ENCODE peak calls at places on chromosomes 1 and 21, in five cellular contexts. One of them, this sample, is unnamed.

GRCh38 chr21:41901782-41902181 is 22.6 kb upstream of the PRDM15 start:
- DNase-seq in neuronal stem cell: no peak
- DNase-seq in mesenchymal stem cell: no peak
- DNase-seq in trophoblast cell: no peak
- DNase-seq in H9: no peak
- DNase-seq in this sample: no peak

GRCh38 chr1:57711326-57711725 is 287.5 kb upstream of the DAB1 start:
- DNase-seq in neuronal stem cell: no peak
- DNase-seq in mesenchymal stem cell: no peak
- DNase-seq in trophoblast cell: no peak
- DNase-seq in H9: no peak
- DNase-seq in this sample: no peak

GRCh38 chr1:190353538-190354101 is 124.0 kb downstream of the BRINP3 start:
- DNase-seq in neuronal stem cell: no peak
- DNase-seq in mesenchymal stem cell: no peak
- DNase-seq in trophoblast cell: no peak
- DNase-seq in H9: no peak
- DNase-seq in this sample: no peak

GRCh38 chr1:168913711-168914463 is 184.9 kb upstream of the DPT start:
- DNase-seq in neuronal stem cell: no peak
- DNase-seq in mesenchymal stem cell: no peak
- DNase-seq in trophoblast cell: no peak
- DNase-seq in H9: peak; percentile 20
- DNase-seq in this sample: no peak

GRCh38 chr1:240652554-240652953 is 40.6 kb upstream of the GREM2 start:
- DNase-seq in neuronal stem cell: no peak
- DNase-seq in mesenchymal stem cell: no peak
- DNase-seq in trophoblast cell: no peak
- DNase-seq in H9: no peak
- DNase-seq in this sample: no peak

GRCh38 chr21:43639470-43640178 is 19.7 kb downstream of the HSF2BP start:
- DNase-seq in neuronal stem cell: no peak
- DNase-seq in mesenchymal stem cell: peak; percentile 88
- DNase-seq in trophoblast cell: peak; percentile 88
- DNase-seq in H9: no peak
- DNase-seq in this sample: no peak

GRCh38 chr1:151851886-151852285 is 1.6 kb downstream of the THEM5 start:
- DNase-seq in neuronal stem cell: no peak
- DNase-seq in mesenchymal stem cell: no peak
- DNase-seq in trophoblast cell: no peak
- DNase-seq in H9: no peak
- DNase-seq in this sample: no peak

GRCh38 chr1:159492575-159493323 is 43.1 kb downstream of the OR10J5 start:
- DNase-seq in neuronal stem cell: no peak
- DNase-seq in mesenchymal stem cell: no peak
- DNase-seq in trophoblast cell: peak; percentile 74
- DNase-seq in H9: no peak
- DNase-seq in this sample: no peak

GRCh38 chr21:45365608-45366241 is 39.2 kb upstream of the COL18A1 start:
- DNase-seq in neuronal stem cell: no peak
- DNase-seq in mesenchymal stem cell: peak; percentile 40
- DNase-seq in trophoblast cell: no peak
- DNase-seq in H9: peak; percentile 66
- DNase-seq in this sample: no peak

GRCh38 chr1:98336472-98337118 is 324.9 kb upstream of the SNX7 start:
- DNase-seq in neuronal stem cell: no peak
- DNase-seq in mesenchymal stem cell: no peak
- DNase-seq in trophoblast cell: no peak
- DNase-seq in H9: no peak
- DNase-seq in this sample: no peak

GRCh38 chr1:34852677-34853217 is 6.8 kb downstream of the SMIM12 start:
- DNase-seq in neuronal stem cell: peak; percentile 90
- DNase-seq in mesenchymal stem cell: peak; percentile 95
- DNase-seq in trophoblast cell: peak; percentile 97
- DNase-seq in H9: peak; percentile 98
- DNase-seq in this sample: peak; percentile 96

GRCh38 chr21:31172328-31172727 is 134.1 kb upstream of the KRTAP19-8 start:
- DNase-seq in neuronal stem cell: no peak
- DNase-seq in mesenchymal stem cell: no peak
- DNase-seq in trophoblast cell: no peak
- DNase-seq in H9: no peak
- DNase-seq in this sample: no peak

GRCh38 chr21:45251635-45252447 is 35.9 kb downstream of the POFUT2 start:
- DNase-seq in neuronal stem cell: no peak
- DNase-seq in mesenchymal stem cell: no peak
- DNase-seq in trophoblast cell: no peak
- DNase-seq in H9: peak; percentile 20
- DNase-seq in this sample: no peak

GRCh38 chr1:84223751-84224432 is 77.6 kb upstream of the SAMD13 start:
- DNase-seq in neuronal stem cell: no peak
- DNase-seq in mesenchymal stem cell: no peak
- DNase-seq in trophoblast cell: no peak
- DNase-seq in H9: no peak
- DNase-seq in this sample: no peak

GRCh38 chr21:31743712-31744111 is 11.8 kb upstream of the SCAF4 start:
- DNase-seq in neuronal stem cell: no peak
- DNase-seq in mesenchymal stem cell: no peak
- DNase-seq in trophoblast cell: no peak
- DNase-seq in H9: no peak
- DNase-seq in this sample: no peak

GRCh38 chr1:248288385-248288784 is 10.6 kb upstream of the OR2T33 start:
- DNase-seq in neuronal stem cell: no peak
- DNase-seq in mesenchymal stem cell: no peak
- DNase-seq in trophoblast cell: no peak
- DNase-seq in H9: no peak
- DNase-seq in this sample: no peak

GRCh38 chr1:184859381-184860105 is 104.9 kb upstream of the EDEM3 start:
- DNase-seq in neuronal stem cell: no peak
- DNase-seq in mesenchymal stem cell: no peak
- DNase-seq in trophoblast cell: no peak
- DNase-seq in H9: no peak
- DNase-seq in this sample: no peak

GRCh38 chr1:173496757-173497323 is 19.7 kb downstream of the PRDX6 start:
- DNase-seq in neuronal stem cell: no peak
- DNase-seq in mesenchymal stem cell: no peak
- DNase-seq in trophoblast cell: peak; percentile 58
- DNase-seq in H9: no peak
- DNase-seq in this sample: no peak

GRCh38 chr1:154840557-154841176 is 29.4 kb downstream of the KCNN3 start:
- DNase-seq in neuronal stem cell: no peak
- DNase-seq in mesenchymal stem cell: peak; percentile 66
- DNase-seq in trophoblast cell: no peak
- DNase-seq in H9: no peak
- DNase-seq in this sample: no peak

GRCh38 chr1:53593758-53594380 is 134.7 kb downstream of the DMRTB1 start:
- DNase-seq in neuronal stem cell: peak; percentile 55
- DNase-seq in mesenchymal stem cell: peak; percentile 32
- DNase-seq in trophoblast cell: peak; percentile 33
- DNase-seq in H9: peak; percentile 94
- DNase-seq in this sample: peak; percentile 74

GRCh38 chr1:61124691-61125090 is 42.3 kb downstream of the NFIA start:
- DNase-seq in neuronal stem cell: no peak
- DNase-seq in mesenchymal stem cell: no peak
- DNase-seq in trophoblast cell: peak; percentile 63
- DNase-seq in H9: no peak
- DNase-seq in this sample: no peak

GRCh38 chr1:101309334-101310221 is 72.8 kb downstream of the S1PR1 start:
- DNase-seq in neuronal stem cell: peak; percentile 46
- DNase-seq in mesenchymal stem cell: peak; percentile 50
- DNase-seq in trophoblast cell: peak; percentile 69
- DNase-seq in H9: peak; percentile 61
- DNase-seq in this sample: peak; percentile 70

GRCh38 chr1:68347415-68347814 is 102.3 kb downstream of the RPE65 start:
- DNase-seq in neuronal stem cell: no peak
- DNase-seq in mesenchymal stem cell: no peak
- DNase-seq in trophoblast cell: no peak
- DNase-seq in H9: no peak
- DNase-seq in this sample: no peak

GRCh38 chr1:164721037-164721496 is 162.1 kb downstream of the PBX1 start:
- DNase-seq in neuronal stem cell: no peak
- DNase-seq in mesenchymal stem cell: peak; percentile 33
- DNase-seq in trophoblast cell: no peak
- DNase-seq in H9: no peak
- DNase-seq in this sample: no peak

GRCh38 chr1:107883562-107883961 is 81.4 kb downstream of the VAV3 start:
- DNase-seq in neuronal stem cell: no peak
- DNase-seq in mesenchymal stem cell: no peak
- DNase-seq in trophoblast cell: no peak
- DNase-seq in H9: no peak
- DNase-seq in this sample: no peak

GRCh38 chr1:77322061-77322900 is 40.5 kb downstream of the AK5 start:
- DNase-seq in neuronal stem cell: no peak
- DNase-seq in mesenchymal stem cell: peak; percentile 66
- DNase-seq in trophoblast cell: peak; percentile 74
- DNase-seq in H9: no peak
- DNase-seq in this sample: peak; percentile 9

GRCh38 chr1:225824522-225824921 is 14.6 kb downstream of the EPHX1 start:
- DNase-seq in neuronal stem cell: no peak
- DNase-seq in mesenchymal stem cell: no peak
- DNase-seq in trophoblast cell: no peak
- DNase-seq in H9: no peak
- DNase-seq in this sample: no peak

GRCh38 chr1:240794061-240794843 is 182.3 kb upstream of the GREM2 start:
- DNase-seq in neuronal stem cell: no peak
- DNase-seq in mesenchymal stem cell: no peak
- DNase-seq in trophoblast cell: no peak
- DNase-seq in H9: no peak
- DNase-seq in this sample: no peak

GRCh38 chr1:154502066-154502741 is at the start of the genes SHE and TDRD10:
- DNase-seq in neuronal stem cell: no peak
- DNase-seq in mesenchymal stem cell: no peak
- DNase-seq in trophoblast cell: no peak
- DNase-seq in H9: peak; percentile 48
- DNase-seq in this sample: no peak

GRCh38 chr1:160365325-160365724 is 1.5 kb upstream of the NHLH1 start:
- DNase-seq in neuronal stem cell: no peak
- DNase-seq in mesenchymal stem cell: no peak
- DNase-seq in trophoblast cell: no peak
- DNase-seq in H9: no peak
- DNase-seq in this sample: no peak

GRCh38 chr1:101338714-101339430 is 102.1 kb downstream of the S1PR1 start:
- DNase-seq in neuronal stem cell: no peak
- DNase-seq in mesenchymal stem cell: no peak
- DNase-seq in trophoblast cell: peak; percentile 67
- DNase-seq in H9: no peak
- DNase-seq in this sample: no peak

GRCh38 chr1:33374336-33375105 is 53.6 kb upstream of the A3GALT2 start:
- DNase-seq in neuronal stem cell: no peak
- DNase-seq in mesenchymal stem cell: peak; percentile 80
- DNase-seq in trophoblast cell: no peak
- DNase-seq in H9: no peak
- DNase-seq in this sample: no peak

GRCh38 chr1:243848165-243849088 is 1.6 kb downstream of the AKT3 start:
- DNase-seq in neuronal stem cell: no peak
- DNase-seq in mesenchymal stem cell: no peak
- DNase-seq in trophoblast cell: no peak
- DNase-seq in H9: no peak
- DNase-seq in this sample: no peak

GRCh38 chr1:162192763-162193162 is 123.3 kb downstream of the NOS1AP start:
- DNase-seq in neuronal stem cell: no peak
- DNase-seq in mesenchymal stem cell: no peak
- DNase-seq in trophoblast cell: no peak
- DNase-seq in H9: no peak
- DNase-seq in this sample: no peak
- H2BK12ac ChIP-seq in neuronal stem cell: no peak overlapping the region
- H2BK12ac ChIP-seq in mesenchymal stem cell: no peak overlapping the region
- H2BK12ac ChIP-seq in trophoblast cell: no peak overlapping the region
- H2BK12ac ChIP-seq in H9: no peak overlapping the region
- H2BK12ac ChIP-seq in this sample: no peak overlapping the region

DNA sequence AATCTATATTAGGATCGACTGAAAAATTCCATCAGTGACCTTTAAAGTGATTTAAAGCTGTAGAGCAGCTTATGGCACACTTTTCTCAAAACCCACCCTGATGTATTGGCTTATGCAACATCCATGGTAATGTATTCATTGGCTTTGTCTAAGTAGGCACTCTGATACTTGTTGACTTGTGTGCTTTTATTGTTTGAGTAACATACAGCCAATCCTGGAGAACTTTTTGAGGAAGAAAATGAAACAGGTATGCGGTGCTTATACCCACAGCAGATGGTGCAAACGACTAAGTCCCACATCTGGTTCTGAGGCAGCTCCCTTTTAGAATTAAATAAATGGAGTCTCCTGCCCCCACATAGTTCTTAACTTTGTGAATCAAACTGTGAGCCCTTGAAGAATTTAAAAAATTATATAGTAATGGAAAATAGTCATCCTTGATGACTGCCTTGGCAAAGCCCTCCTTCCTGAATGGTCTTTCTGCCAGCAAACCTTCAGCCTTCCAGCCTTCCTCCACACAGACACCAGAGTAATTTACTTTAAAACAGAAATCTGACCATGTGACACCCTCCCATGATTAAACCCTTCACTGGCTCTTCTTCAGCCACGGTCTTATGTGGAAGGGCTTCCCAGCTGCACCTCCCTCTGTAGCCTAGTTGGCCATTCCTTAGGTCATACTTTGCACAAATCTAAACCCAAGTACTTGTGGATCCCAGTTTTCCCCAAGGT is 116.0 kb downstream of the BCAR3 start:
- DNase-seq in neuronal stem cell: no peak
- DNase-seq in mesenchymal stem cell: no peak
- DNase-seq in trophoblast cell: no peak
- DNase-seq in H9: no peak
- DNase-seq in this sample: no peak
- H2BK12ac ChIP-seq in neuronal stem cell: no peak overlapping the region
- H2BK12ac ChIP-seq in mesenchymal stem cell: no peak overlapping the region
- H2BK12ac ChIP-seq in trophoblast cell: no peak overlapping the region
- H2BK12ac ChIP-seq in H9: no peak overlapping the region
- H2BK12ac ChIP-seq in this sample: no peak overlapping the region

GRCh38 chr1:188857526-188858087 is 1620.1 kb downstream of the BRINP3 start:
- DNase-seq in neuronal stem cell: no peak
- DNase-seq in mesenchymal stem cell: no peak
- DNase-seq in trophoblast cell: no peak
- DNase-seq in H9: no peak
- DNase-seq in this sample: no peak
- H2BK12ac ChIP-seq in neuronal stem cell: no peak overlapping the region
- H2BK12ac ChIP-seq in mesenchymal stem cell: no peak overlapping the region
- H2BK12ac ChIP-seq in trophoblast cell: no peak overlapping the region
- H2BK12ac ChIP-seq in H9: no peak overlapping the region
- H2BK12ac ChIP-seq in this sample: no peak overlapping the region

GRCh38 chr1:207035877-207036558 is 3.5 kb upstream of the C1orf116 start:
- DNase-seq in neuronal stem cell: no peak
- DNase-seq in mesenchymal stem cell: no peak
- DNase-seq in trophoblast cell: no peak
- DNase-seq in H9: no peak
- DNase-seq in this sample: no peak

GRCh38 chr1:207036865-207037264 is 4.3 kb upstream of the C1orf116 start:
- DNase-seq in neuronal stem cell: no peak
- DNase-seq in mesenchymal stem cell: no peak
- DNase-seq in trophoblast cell: no peak
- DNase-seq in H9: no peak
- DNase-seq in this sample: no peak

GRCh38 chr1:207039380-207040180 is 7.0 kb upstream of the C1orf116 start:
- DNase-seq in neuronal stem cell: no peak
- DNase-seq in mesenchymal stem cell: no peak
- DNase-seq in trophoblast cell: no peak
- DNase-seq in H9: no peak
- DNase-seq in this sample: no peak

GRCh38 chr1:207034998-207035397 is 2.4 kb upstream of the C1orf116 start:
- DNase-seq in neuronal stem cell: no peak
- DNase-seq in mesenchymal stem cell: peak; percentile 67
- DNase-seq in trophoblast cell: no peak
- DNase-seq in H9: no peak
- DNase-seq in this sample: no peak

GRCh38 chr1:207040181-207040533 is 7.6 kb upstream of the C1orf116 start:
- DNase-seq in neuronal stem cell: no peak
- DNase-seq in mesenchymal stem cell: peak; percentile 51
- DNase-seq in trophoblast cell: peak; percentile 64
- DNase-seq in H9: no peak
- DNase-seq in this sample: no peak
- H2BK12ac ChIP-seq in neuronal stem cell: no peak overlapping the region
- H2BK12ac ChIP-seq in mesenchymal stem cell: no peak overlapping the region
- H2BK12ac ChIP-seq in trophoblast cell: no peak overlapping the region
- H2BK12ac ChIP-seq in H9: no peak overlapping the region
- H2BK12ac ChIP-seq in this sample: no peak overlapping the region